ENCODE peak calls at places on chromosomes 13 and 19, in six cellular contexts. E is spleen, X is breast epithelium, T is HCT116, C is sigmoid colon, Q is H1. B is an unnamed sample.

GRCh38 chr13:39394811-39395685 is 207.9 kb downstream of the LHFPL6 start:
- DNase-seq in E (no peak), X (no peak), T (no peak), C (no peak), Q (no peak), B (no peak)

GRCh38 chr19:55459950-55460657 is 1.3 kb downstream of the ISOC2 start:
- DNase-seq in E (no peak), X (no peak), T (no peak), C (no peak), Q (no peak), B (no peak)

GRCh38 chr13:73000027-73000674 is 58.7 kb upstream of the KLF5 start:
- DNase-seq in E (no peak), X (no peak), T (peak; percentile 26), C (no peak), Q (no peak), B (no peak)

GRCh38 chr19:1087813-1088418 is 7.3 kb downstream of the POLR2E start:
- DNase-seq in E (peak; percentile 91), X (no peak), T (no peak), C (no peak), Q (no peak), B (no peak)

GRCh38 chr13:113771709-113772331 is 12.8 kb downstream of the TMEM255B start:
- DNase-seq in E (no peak), X (no peak), T (no peak), C (no peak), Q (no peak), B (no peak)

GRCh38 chr13:19864018-19864338 is 529 bp upstream of the ZMYM5 start:
- DNase-seq in E (no peak), X (no peak), T (no peak), C (peak; percentile 83), Q (no peak), B (peak; percentile 90)

GRCh38 chr13:40508767-40509342 is 157.6 kb downstream of the FOXO1 start:
- DNase-seq in E (no peak), X (no peak), T (no peak), C (no peak), Q (no peak), B (no peak)

GRCh38 chr19:31595521-31595920 is 246.3 kb upstream of the TSHZ3 start:
- DNase-seq in E (no peak), X (no peak), T (no peak), C (no peak), Q (no peak), B (peak; percentile 54)

GRCh38 chr13:94435604-94436226 is 43.8 kb downstream of the DCT start:
- DNase-seq in E (no peak), X (no peak), T (peak; percentile 34), C (no peak), Q (no peak), B (no peak)

GRCh38 chr19:48997972-48998371 is 4.3 kb downstream of the RUVBL2 start:
- DNase-seq in E (no peak), X (no peak), T (peak; percentile 62), C (no peak), Q (no peak), B (no peak)

GRCh38 chr19:35797663-35798062 is 15.0 kb downstream of the PRODH2 start:
- DNase-seq in E (no peak), X (no peak), T (no peak), C (no peak), Q (no peak), B (no peak)

GRCh38 chr13:114323349-114323748 is 9.0 kb downstream of the CHAMP1 start:
- DNase-seq in E (no peak), X (no peak), T (no peak), C (no peak), Q (no peak), B (no peak)

GRCh38 chr13:71864981-71865857 is 1.8 kb downstream of the DACH1 start:
- DNase-seq in E (peak; percentile 85), X (no peak), T (no peak), C (peak; percentile 55), Q (no peak), B (no peak)

GRCh38 chr19:36213793-36214387 is 575 bp downstream of the ZNF565 start:
- DNase-seq in E (no peak), X (no peak), T (no peak), C (no peak), Q (no peak), B (no peak)

GRCh38 chr19:57583521-57584416 is at the start of gene ZIK1:
- DNase-seq in E (peak; percentile 96), X (peak; percentile 85), T (no peak), C (peak; percentile 95), Q (peak; percentile 92), B (no peak)
- TF ChIP-seq POLR2AphosphoS5 in E (peak; percentile 87), X (no peak), T (no peak), C (no peak), Q (peak; percentile 62), B (peak; percentile 56)

GRCh38 chr19:2854849-2855248 is 12.3 kb upstream of the ZNF556 start:
- DNase-seq in E (no peak), X (no peak), T (no peak), C (no peak), Q (no peak), B (no peak)
- H3K9me3 ChIP-seq in E (peaks cover 95% of the 10 kb centered on the region), X (peaks cover 90% of the 10 kb centered on the region), T (peaks cover 31% of the 10 kb centered on the region), C (peaks cover 68% of the 10 kb centered on the region), Q (peaks cover 77% of the 10 kb centered on the region), B (peaks cover 55% of the 10 kb centered on the region)

GRCh38 chr19:34274284-34274826 is 20.0 kb downstream of the GARRE1 start:
- DNase-seq in E (no peak), X (no peak), T (no peak), C (no peak), Q (no peak), B (no peak)

GRCh38 chr19:34275705-34276104 is 21.4 kb downstream of the GARRE1 start:
- DNase-seq in E (no peak), X (no peak), T (no peak), C (no peak), Q (no peak), B (no peak)

GRCh38 chr19:34274827-34275625 is 20.7 kb downstream of the GARRE1 start:
- DNase-seq in E (no peak), X (no peak), T (no peak), C (no peak), Q (no peak), B (no peak)

GRCh38 chr19:34269968-34270621 is 15.7 kb downstream of the GARRE1 start:
- DNase-seq in E (peak; percentile 91), X (peak; percentile 63), T (no peak), C (peak; percentile 68), Q (no peak), B (no peak)

GRCh38 chr19:34273121-34273845 is 18.9 kb downstream of the GARRE1 start:
- DNase-seq in E (no peak), X (no peak), T (no peak), C (no peak), Q (no peak), B (no peak)
- H3K4me1 ChIP-seq in E (peaks cover 84% of the 10 kb centered on the region), X (no peaks in the 10 kb centered on the region), T (peaks cover 22% of the 10 kb centered on the region), C (peaks cover 42% of the 10 kb centered on the region), Q (no peaks in the 10 kb centered on the region), B (peaks cover 38% of the 10 kb centered on the region)

GRCh38 chr13:46666727-46667456 is 113.9 kb downstream of the LRCH1 start:
- DNase-seq in E (no peak), X (no peak), T (no peak), C (no peak), Q (peak; percentile 25), B (no peak)

GRCh38 chr13:46665630-46666482 is 112.9 kb downstream of the LRCH1 start:
- DNase-seq in E (no peak), X (no peak), T (no peak), C (no peak), Q (no peak), B (no peak)

GRCh38 chr13:46664195-46664594 is 111.2 kb downstream of the LRCH1 start:
- DNase-seq in E (no peak), X (no peak), T (no peak), C (no peak), Q (no peak), B (no peak)

GRCh38 chr13:46663644-46664043 is 110.7 kb downstream of the LRCH1 start:
- DNase-seq in E (no peak), X (no peak), T (no peak), C (no peak), Q (no peak), B (no peak)

GRCh38 chr13:46665243-46665629 is 112.3 kb downstream of the LRCH1 start:
- DNase-seq in E (no peak), X (no peak), T (no peak), C (no peak), Q (no peak), B (no peak)
- TF ChIP-seq POLR2AphosphoS5 in E (no peak), X (no peak), T (no peak), C (no peak), Q (no peak), B (no peak)

GRCh38 chr13:100290165-100290801 is 201.4 kb downstream of the PCCA start:
- DNase-seq in E (no peak), X (no peak), T (no peak), C (no peak), Q (no peak), B (no peak)

GRCh38 chr13:100297413-100297812 is 208.5 kb downstream of the PCCA start:
- DNase-seq in E (no peak), X (no peak), T (no peak), C (no peak), Q (no peak), B (no peak)

DNA sequence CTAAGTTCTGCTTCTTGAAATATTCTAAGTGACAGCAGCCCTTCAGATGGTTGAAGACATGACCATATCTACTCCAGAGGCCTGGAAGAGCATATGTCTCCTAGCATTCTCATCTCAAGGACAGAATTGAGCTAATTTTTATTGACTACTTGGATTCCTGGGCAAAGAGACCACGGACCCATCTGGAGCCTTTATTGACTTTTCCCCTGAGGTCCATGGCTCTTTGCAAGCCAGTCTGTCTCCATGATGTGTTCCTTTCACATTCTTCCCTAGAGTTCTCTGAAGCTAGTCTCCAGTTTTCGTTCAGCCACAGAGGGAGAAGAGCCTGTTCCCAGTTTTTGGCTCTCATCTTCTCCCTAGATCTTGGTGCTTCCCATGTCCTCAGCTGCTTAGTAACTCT is 202.7 kb downstream of the PCCA start:
- DNase-seq in E (no peak), X (no peak), T (no peak), C (no peak), Q (no peak), B (no peak)
- H3K9me3 ChIP-seq in E (no peaks in the 10 kb centered on the region), X (no peaks in the 10 kb centered on the region), T (no peaks in the 10 kb centered on the region), C (no peaks in the 10 kb centered on the region), Q (no peaks in the 10 kb centered on the region), B (no peaks in the 10 kb centered on the region)

DNA sequence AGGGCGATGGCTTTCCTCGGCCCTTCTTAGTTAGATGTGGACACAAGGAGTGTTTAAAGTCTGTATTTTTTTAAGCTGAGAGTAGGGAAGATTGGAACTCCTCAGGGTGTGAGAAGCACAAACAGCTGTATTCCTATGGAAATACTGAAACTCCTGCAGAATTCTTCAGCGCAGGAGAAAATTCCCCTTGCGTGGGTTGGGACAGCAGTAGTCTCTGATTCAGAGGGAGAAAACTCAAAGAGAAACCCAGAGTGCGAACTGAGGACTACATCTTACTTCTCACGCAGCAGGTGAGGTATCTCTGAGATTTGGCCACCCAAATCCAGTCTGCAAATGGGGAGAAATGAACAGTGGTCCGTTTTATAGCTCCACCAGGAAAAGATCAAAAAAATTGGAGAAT is 60.9 kb downstream of the FRY start:
- DNase-seq in E (no peak), X (no peak), T (no peak), C (no peak), Q (no peak), B (no peak)
- H3K4me1 ChIP-seq in E (no peaks in the 10 kb centered on the region), X (no peaks in the 10 kb centered on the region), T (peaks cover 11% of the 10 kb centered on the region), C (peaks cover 12% of the 10 kb centered on the region), Q (no peaks in the 10 kb centered on the region), B (no peaks in the 10 kb centered on the region)

DNA sequence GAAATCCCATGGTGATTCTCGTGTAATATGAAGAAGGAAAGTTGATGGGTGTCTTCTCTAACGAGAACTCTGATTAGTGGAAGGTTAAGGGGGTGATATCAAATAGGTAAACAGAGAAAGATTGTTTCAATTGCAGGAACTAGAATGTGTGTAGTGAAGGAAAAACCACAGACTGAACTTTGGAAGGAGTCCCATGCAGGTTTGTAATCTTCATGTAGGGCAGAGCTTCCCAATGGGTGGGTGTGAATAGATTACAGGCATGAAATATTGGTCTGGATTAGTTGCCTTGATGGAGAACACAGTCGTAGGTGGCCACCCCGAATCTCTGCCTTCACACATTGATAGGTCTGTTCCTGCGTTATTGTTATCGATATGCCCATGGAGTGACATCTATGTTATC is 295.5 kb downstream of the KCNRG start:
- DNase-seq in E (no peak), X (no peak), T (no peak), C (no peak), Q (no peak), B (no peak)
- TF ChIP-seq POLR2AphosphoS5 in E (no peak), X (no peak), T (no peak), C (no peak), Q (no peak), B (no peak)

B was measured in vagina.